ENCODE peak calls at places on chromosomes 13 and 19, in nine cellular contexts. T, M, P, C, R, Q, X, V and L are unnamed samples.

GRCh38 chr13:72757792-72758535 is 23.7 kb downstream of the DIS3 start:
- DNase-seq in T (no peak), M (no peak), P (no peak), C (no peak), R (no peak), Q (no peak), X (peak; percentile 12), V (no peak), L (no peak)

GRCh38 chr13:60661514-60661913 is 264.5 kb downstream of the TDRD3 start:
- DNase-seq in T (no peak), M (no peak), P (no peak), C (no peak), R (no peak), Q (no peak), X (no peak), V (no peak), L (no peak)

GRCh38 chr19:45668342-45668871 is 386 bp downstream of the GIPR start:
- DNase-seq in T (no peak), M (peak; percentile 82), P (no peak), C (peak; percentile 46), R (no peak), Q (no peak), X (no peak), V (peak; percentile 26), L (no peak)

GRCh38 chr13:28370448-28370847 is 124.5 kb downstream of the FLT1 start:
- DNase-seq in T (no peak), M (no peak), P (no peak), C (no peak), R (no peak), Q (no peak), X (no peak), V (no peak), L (no peak)

GRCh38 chr19:33468361-33469170 is 53.0 kb downstream of the PEPD start:
- DNase-seq in T (no peak), M (peak; percentile 66), P (no peak), C (no peak), R (no peak), Q (no peak), X (no peak), V (no peak), L (no peak)

GRCh38 chr19:47032171-47032811 is 12.7 kb downstream of the NPAS1 start:
- DNase-seq in T (peak; percentile 52), M (peak; percentile 85), P (peak; percentile 48), C (peak; percentile 64), R (no peak), Q (peak; percentile 53), X (peak; percentile 69), V (peak; percentile 57), L (no peak)

GRCh38 chr19:48674921-48675824 is 2.4 kb upstream of the NTN5 start:
- DNase-seq in T (peak; percentile 58), M (no peak), P (peak; percentile 42), C (peak; percentile 68), R (peak; percentile 53), Q (peak; percentile 64), X (peak; percentile 80), V (peak; percentile 72), L (peak; percentile 83)

GRCh38 chr13:79918620-79919019 is 422.3 kb downstream of the SPRY2 start:
- DNase-seq in T (no peak), M (no peak), P (no peak), C (no peak), R (no peak), Q (no peak), X (peak; percentile 9), V (no peak), L (no peak)

GRCh38 chr19:35055715-35056179 is 14.2 kb downstream of the HPN start:
- DNase-seq in T (no peak), M (no peak), P (no peak), C (no peak), R (no peak), Q (no peak), X (peak; percentile 24), V (no peak), L (no peak)

GRCh38 chr19:35446194-35446593 is 1.9 kb upstream of the FFAR2 start:
- DNase-seq in T (no peak), M (no peak), P (no peak), C (no peak), R (no peak), Q (no peak), X (no peak), V (peak; percentile 57), L (no peak)

GRCh38 chr13:94967183-94968039 is 255.1 kb upstream of the SOX21 start:
- DNase-seq in T (no peak), M (peak; percentile 78), P (no peak), C (no peak), R (no peak), Q (no peak), X (peak; percentile 23), V (no peak), L (no peak)

GRCh38 chr19:4971424-4971793 is 2.5 kb downstream of the KDM4B start:
- DNase-seq in T (no peak), M (peak; percentile 74), P (no peak), C (no peak), R (no peak), Q (no peak), X (peak; percentile 44), V (peak; percentile 19), L (peak; percentile 70)

GRCh38 chr13:44331912-44332840 is 41.4 kb upstream of the SERP2 start:
- DNase-seq in T (no peak), M (no peak), P (no peak), C (no peak), R (no peak), Q (no peak), X (no peak), V (no peak), L (peak; percentile 32)

GRCh38 chr19:39582891-39583625 is 19.3 kb upstream of the LGALS13 start:
- DNase-seq in T (no peak), M (no peak), P (no peak), C (no peak), R (no peak), Q (no peak), X (peak; percentile 7), V (no peak), L (no peak)

GRCh38 chr13:95117092-95117491 is 184.2 kb downstream of the ABCC4 start:
- DNase-seq in T (no peak), M (no peak), P (no peak), C (no peak), R (no peak), Q (no peak), X (peak; percentile 88), V (no peak), L (no peak)

GRCh38 chr13:23583491-23583890 is 13.3 kb downstream of the TNFRSF19 start:
- DNase-seq in T (no peak), M (no peak), P (no peak), C (no peak), R (no peak), Q (no peak), X (no peak), V (no peak), L (no peak)

GRCh38 chr19:16496613-16496983 is 404 bp downstream of the C19orf44 start:
- DNase-seq in T (no peak), M (peak; percentile 77), P (no peak), C (no peak), R (no peak), Q (no peak), X (peak; percentile 56), V (no peak), L (peak; percentile 35)